ENCODE peak calls at places on chromosomes 1 and 21, in nine cellular contexts. M is vagina, V is GM12864, L is BJ, E is A549, Z is GM06990, H is foreskin fibroblast, G is brain microvascular endothelial cell, U is AG04450. S is an unnamed sample.

GRCh38 chr1:203818399-203818798 is 23.0 kb downstream of the ZBED6 start:
- DNase-seq in U (no peak), G (no peak), L (no peak), V (no peak), Z (no peak), M (no peak), E (no peak), H (no peak), S (no peak)

GRCh38 chr1:209387969-209388329 is 195.6 kb upstream of the CAMK1G start:
- DNase-seq in G (peak), L (no peak), Z (no peak), M (no peak), V (no peak), E (no peak), U (no peak), H (peak), S (peak)

GRCh38 chr1:232965912-232966217 is 15.5 kb downstream of the NTPCR start:
- DNase-seq in U (no peak), E (no peak), H (no peak), Z (no peak), V (no peak), M (no peak), G (no peak), L (no peak), S (no peak)

GRCh38 chr1:225835752-225836151 is 25.8 kb downstream of the EPHX1 start:
- DNase-seq in L (no peak), Z (no peak), E (no peak), U (no peak), H (peak), V (no peak), M (no peak), G (no peak), S (peak)

GRCh38 chr1:205335692-205336091 is 14.1 kb upstream of the NUAK2 start:
- DNase-seq in M (no peak), G (peak), L (no peak), H (peak), V (no peak), Z (peak), U (no peak), E (peak), S (peak)

GRCh38 chr1:61078611-61079010 is 3.8 kb upstream of the NFIA start:
- DNase-seq in M (no peak), H (no peak), L (no peak), G (no peak), U (no peak), Z (no peak), E (no peak), V (no peak), S (peak)

GRCh38 chr1:218660678-218661053 is 315.5 kb downstream of the TGFB2 start:
- DNase-seq in H (peak), V (no peak), Z (no peak), G (peak), E (peak), U (no peak), L (peak), M (no peak), S (no peak)

GRCh38 chr1:201229771-201230635 is 39.4 kb downstream of the IGFN1 start:
- DNase-seq in V (no peak), G (peak), U (no peak), E (no peak), L (peak), M (no peak), H (peak), Z (no peak), S (no peak)

GRCh38 chr1:167499657-167500056 is 18.7 kb downstream of the CD247 start:
- DNase-seq in L (no peak), E (no peak), V (peak), Z (peak), G (no peak), H (no peak), M (no peak), U (no peak), S (no peak)

GRCh38 chr21:17512245-17513213 is at the start of gene CXADR:
- DNase-seq in V (no peak), G (no peak), M (no peak), H (peak), Z (peak), U (no peak), L (no peak), E (peak), S (peak)

GRCh38 chr1:216820345-216820744 is 97.1 kb upstream of the ESRRG start:
- DNase-seq in Z (no peak), U (no peak), V (no peak), H (no peak), E (no peak), M (no peak), G (peak), L (no peak), S (no peak)

GRCh38 chr1:223721658-223722606 is 9.6 kb downstream of the CAPN2 start:
- DNase-seq in G (no peak), V (no peak), H (no peak), U (no peak), E (no peak), Z (no peak), M (no peak), L (no peak), S (no peak)

GRCh38 chr1:98197356-98197755 is 276.5 kb upstream of the DPYD start:
- DNase-seq in V (no peak), L (no peak), U (no peak), M (no peak), E (no peak), H (no peak), G (no peak), Z (no peak), S (no peak)

GRCh38 chr1:153194331-153195050 is 8.7 kb upstream of the LELP1 start:
- DNase-seq in L (no peak), G (no peak), H (no peak), U (no peak), V (no peak), E (no peak), Z (no peak), M (no peak), S (no peak)

GRCh38 chr1:31064685-31065309 is 720 bp downstream of the PUM1 start:
- DNase-seq in Z (no peak), E (peak), G (no peak), V (no peak), L (no peak), U (no peak), M (no peak), H (peak), S (peak)

GRCh38 chr21:44734026-44734745 is 22.8 kb upstream of the TSPEAR start:
- DNase-seq in U (no peak), H (no peak), M (no peak), L (no peak), E (no peak), V (no peak), Z (no peak), G (no peak), S (no peak)

GRCh38 chr1:103190746-103191145 is 82.4 kb upstream of the COL11A1 start:
- DNase-seq in U (no peak), H (peak), L (peak), V (no peak), G (no peak), M (no peak), E (no peak), Z (no peak), S (no peak)

GRCh38 chr1:162561616-162562451 is at the start of gene UAP1:
- DNase-seq in U (no peak), G (no peak), V (no peak), M (no peak), L (no peak), E (peak), Z (no peak), H (no peak), S (no peak)

GRCh38 chr1:111963985-111964738 is 25.3 kb downstream of the KCND3 start:
- DNase-seq in U (no peak), G (no peak), E (no peak), Z (no peak), H (no peak), L (no peak), M (no peak), V (no peak), S (no peak)

GRCh38 chr1:237146247-237146646 is 104.3 kb downstream of the RYR2 start:
- DNase-seq in H (no peak), U (no peak), V (no peak), M (no peak), Z (no peak), G (no peak), L (no peak), E (no peak), S (peak)

GRCh38 chr21:33291686-33292085 is 25.5 kb downstream of the IL10RB start:
- DNase-seq in L (no peak), U (no peak), V (no peak), H (no peak), G (no peak), Z (no peak), E (no peak), M (no peak), S (no peak)

GRCh38 chr1:233647083-233647482 is 33.2 kb downstream of the KCNK1 start:
- DNase-seq in L (no peak), V (no peak), E (no peak), H (peak), U (no peak), Z (no peak), M (no peak), G (no peak), S (no peak)

GRCh38 chr1:180773210-180773865 is 139.4 kb upstream of the KIAA1614 start:
- DNase-seq in G (no peak), U (no peak), V (no peak), Z (no peak), L (peak), M (no peak), E (peak), H (peak), S (peak)

GRCh38 chr1:212432163-212432705 is 486 bp upstream of the NENF start:
- DNase-seq in G (no peak), E (no peak), Z (no peak), H (no peak), V (no peak), L (no peak), M (no peak), U (no peak), S (no peak)

GRCh38 chr1:43270421-43271095 is 775 bp downstream of the TMEM125 start:
- DNase-seq in V (no peak), E (no peak), M (peak), G (no peak), H (no peak), Z (no peak), L (no peak), U (no peak), S (peak)

GRCh38 chr1:150528997-150529396 is 13.4 kb downstream of the FALEC start:
- DNase-seq in V (no peak), H (peak), U (peak), L (no peak), G (no peak), E (no peak), Z (no peak), M (no peak), S (peak)

GRCh38 chr21:45306832-45307571 is 19.3 kb upstream of the POFUT2 start:
- DNase-seq in E (no peak), U (peak), H (peak), V (no peak), L (no peak), Z (no peak), G (peak), M (no peak), S (no peak)

GRCh38 chr1:115098979-115099692 is 9.8 kb upstream of the TSPAN2 start:
- DNase-seq in H (peak), V (peak), M (no peak), G (peak), Z (peak), U (no peak), E (no peak), L (no peak), S (no peak)

DNA sequence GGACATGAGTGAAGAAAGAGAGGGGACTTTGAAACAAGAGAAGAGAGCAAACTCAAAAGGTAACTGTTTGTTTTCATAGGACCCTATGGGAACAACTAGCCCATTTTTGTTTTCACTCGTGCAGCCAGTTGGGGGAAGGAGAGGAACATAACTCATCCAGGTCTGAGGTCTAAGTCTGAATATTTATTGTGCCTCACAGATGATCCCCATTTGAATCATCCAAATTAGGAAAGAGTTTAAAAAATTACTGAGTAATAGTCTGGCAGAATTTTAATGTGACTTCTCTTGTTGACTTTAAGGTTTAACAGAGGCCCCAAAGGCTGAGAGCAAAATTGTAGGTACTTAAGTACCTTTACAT is 10.4 kb upstream of the TSPAN2 start:
- DNase-seq in H (peak), Z (no peak), E (no peak), V (no peak), M (no peak), G (no peak), U (no peak), L (no peak), S (no peak)
- H3K4me3 ChIP-seq in H (no peak), Z (peak), E (no peak), V (peak), M (peak), G (no peak), U (no peak), L (no peak), S (no peak)

DNA sequence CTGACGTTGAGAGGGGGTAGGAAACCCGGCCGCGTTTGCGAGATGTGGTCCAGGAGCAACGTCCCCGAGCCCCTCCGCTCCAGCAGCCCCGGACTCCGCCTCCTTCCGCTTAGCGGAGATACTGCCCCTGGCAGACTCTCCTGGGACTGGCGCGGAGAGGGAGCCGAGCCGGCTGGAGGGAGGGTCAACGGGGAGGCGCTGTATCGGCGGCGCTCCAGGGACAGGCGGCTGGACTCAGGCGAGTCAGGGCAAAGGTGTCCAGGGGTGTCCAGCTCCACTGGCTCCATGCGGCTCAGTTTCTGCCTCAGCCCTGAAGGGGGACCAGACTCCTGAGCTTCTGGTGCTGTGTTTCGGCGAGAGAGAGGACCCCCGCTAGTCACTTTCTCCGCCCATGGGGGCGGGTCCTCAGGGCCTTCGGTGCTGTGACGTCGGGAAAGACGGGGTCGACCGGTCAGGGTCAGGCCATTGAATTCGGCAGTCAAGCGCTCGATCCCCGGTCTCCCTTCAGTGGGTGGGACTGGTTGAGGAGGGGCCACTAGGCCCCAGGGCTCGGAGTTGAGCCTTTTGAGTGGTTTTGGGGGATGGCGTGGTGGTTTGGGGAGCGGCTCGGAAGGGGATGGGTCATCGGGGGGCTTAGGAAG is 2.8 kb upstream of the LIX1L start:
- DNase-seq in L (no peak), M (no peak), Z (peak), U (no peak), E (peak), V (no peak), G (no peak), H (peak), S (peak)
- TF ChIP-seq CTCF in L (peak), M (no peak), Z (no peak), U (peak), E (no peak), V (peak), G (peak), H (no peak), S (no peak)

GRCh38 chr1:6423321-6423999 is 1.1 kb upstream of the ESPN start:
- DNase-seq in M (no peak), G (peak), Z (peak), E (no peak), L (no peak), V (no peak), H (peak), U (no peak), S (peak)

GRCh38 chr1:6425671-6426070 is 1.1 kb downstream of the ESPN start:
- DNase-seq in G (no peak), L (no peak), V (no peak), Z (no peak), M (no peak), H (no peak), E (no peak), U (no peak), S (no peak)

GRCh38 chr1:6424000-6424565 is 493 bp upstream of the ESPN start:
- DNase-seq in V (no peak), U (no peak), M (no peak), E (no peak), L (no peak), H (peak), G (no peak), Z (no peak), S (no peak)

GRCh38 chr1:6426321-6426971 is 1.9 kb downstream of the ESPN start:
- DNase-seq in V (no peak), M (no peak), L (no peak), Z (no peak), U (no peak), G (no peak), H (no peak), E (no peak), S (no peak)

GRCh38 chr1:6424619-6425593 is at the start of gene ESPN:
- DNase-seq in Z (no peak), U (no peak), G (no peak), L (no peak), H (peak), V (no peak), E (no peak), M (no peak), S (no peak)
- H3K4me3 ChIP-seq in Z (no peak), U (no peak), G (no peak), L (no peak), H (no peak), V (no peak), E (peak), M (peak), S (no peak)

GRCh38 chr1:115476616-115477015 is 138.6 kb upstream of the NGF start:
- DNase-seq in M (no peak), G (no peak), U (no peak), L (no peak), Z (no peak), V (no peak), E (no peak), H (peak), S (peak)
- TF ChIP-seq CTCF in M (no peak), G (peak), U (peak), L (peak), Z (no peak), V (no peak), E (peak), H (peak), S (peak)

GRCh38 chr1:246587032-246587431 is 20.8 kb downstream of the CNST start:
- DNase-seq in L (no peak), G (no peak), M (no peak), U (no peak), Z (no peak), H (no peak), E (no peak), V (no peak), S (no peak)

GRCh38 chr1:246591047-246591446 is 24.8 kb downstream of the CNST start:
- DNase-seq in Z (no peak), V (no peak), L (no peak), M (no peak), H (no peak), E (no peak), G (no peak), U (no peak), S (no peak)

GRCh38 chr1:246591504-246591903 is 25.2 kb downstream of the CNST start:
- DNase-seq in H (no peak), V (peak), M (no peak), U (no peak), E (no peak), L (no peak), G (no peak), Z (peak), S (no peak)

GRCh38 chr1:246587606-246588005 is 21.4 kb downstream of the CNST start:
- DNase-seq in G (no peak), L (no peak), U (no peak), V (no peak), Z (no peak), E (no peak), M (no peak), H (peak), S (no peak)

DNA sequence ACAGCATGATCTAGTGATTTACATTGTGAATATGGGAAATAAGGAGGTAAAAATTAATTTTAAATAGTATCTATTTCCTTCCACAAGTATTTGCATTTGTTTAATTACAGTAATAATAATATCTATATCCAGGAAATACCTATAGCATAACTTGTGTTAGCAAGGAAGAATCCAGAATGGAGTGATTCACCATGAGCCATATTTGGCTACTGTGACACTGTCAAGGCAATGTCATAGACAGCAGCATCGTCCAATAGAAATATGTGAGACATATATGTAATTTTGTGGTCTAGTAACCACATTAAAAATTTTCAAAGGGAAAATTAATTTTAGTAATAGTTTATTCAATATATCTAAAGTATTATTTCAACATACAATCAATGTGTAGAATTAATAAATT is 22.1 kb downstream of the CNST start:
- DNase-seq in M (no peak), L (no peak), E (no peak), Z (no peak), U (no peak), G (peak), H (peak), V (no peak), S (no peak)
- H3K4me3 ChIP-seq in M (no peak), L (no peak), E (no peak), Z (no peak), U (no peak), G (no peak), H (no peak), V (no peak), S (no peak)